ENCODE peak calls at places on chromosomes 5 and 9, in ten cellular contexts. I is CD4-positive, alpha-beta T cell; C is OCI-LY7; S is AG09309; B is MCF 10A; T is fibroblast of mammary gland; E is stomach; Y is SK-N-SH; D is body of pancreas; J is upper lobe of left lung. F is an unnamed sample.

GRCh38 chr5:142202282-142202681 is 93.7 kb downstream of the NDFIP1 start:
- DNase-seq in J (no peak), C (no peak), D (no peak), S (no peak), T (peak), I (no peak), B (peak), E (no peak), Y (no peak), F (peak)

GRCh38 chr9:111036068-111036789 is 2.0 kb downstream of the LPAR1 start:
- DNase-seq in E (peak), I (no peak), J (peak), C (no peak), Y (peak), B (no peak), D (peak), T (peak), S (no peak), F (peak)

GRCh38 chr9:76586555-76587314 is 127.8 kb downstream of the GCNT1 start:
- DNase-seq in J (no peak), D (no peak), E (no peak), T (no peak), C (no peak), S (no peak), I (no peak), Y (no peak), B (no peak), F (no peak)

GRCh38 chr9:18891946-18892670 is 140.9 kb downstream of the SAXO1 start:
- DNase-seq in B (no peak), E (no peak), Y (no peak), D (no peak), I (no peak), T (no peak), S (no peak), J (peak), C (no peak), F (no peak)

GRCh38 chr5:133859073-133859472 is 109.4 kb downstream of the C5orf15 start:
- DNase-seq in E (peak), C (no peak), S (no peak), T (no peak), I (no peak), Y (no peak), B (no peak), J (no peak), D (no peak), F (no peak)

GRCh38 chr5:95446009-95446408 is 54.8 kb downstream of the FAM81B start:
- DNase-seq in C (no peak), D (no peak), E (no peak), I (no peak), T (peak), B (peak), S (peak), Y (no peak), J (no peak), F (peak)

GRCh38 chr9:97958812-97959511 is 21.0 kb upstream of the HEMGN start:
- DNase-seq in Y (no peak), E (no peak), J (no peak), B (no peak), S (peak), I (no peak), C (no peak), T (peak), D (no peak), F (peak)

GRCh38 chr5:124154714-124155113 is 591.7 kb downstream of the ZNF608 start:
- DNase-seq in E (no peak), B (no peak), J (no peak), S (no peak), Y (no peak), I (no peak), T (no peak), D (no peak), C (peak), F (no peak)

DNA sequence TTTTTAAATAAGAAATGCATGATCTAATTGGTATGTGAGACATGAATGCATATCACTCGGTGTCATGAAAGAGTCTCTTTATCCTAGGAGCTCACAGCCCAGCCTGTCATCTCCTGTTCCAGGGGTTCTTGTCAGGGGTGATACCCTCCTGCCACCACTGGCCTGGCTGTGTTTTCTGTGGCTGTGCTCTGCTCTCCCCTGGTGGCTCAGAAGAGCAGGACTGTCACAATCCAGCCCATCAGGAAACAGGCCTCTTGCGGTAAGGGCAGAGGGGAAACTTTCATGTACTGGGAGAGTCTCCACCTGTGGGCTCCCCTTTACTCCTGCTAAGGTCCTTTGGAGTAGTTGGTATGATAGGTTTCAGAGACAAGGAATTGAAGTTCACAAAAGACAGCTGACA is 240.2 kb upstream of the GLRA1 start:
- DNase-seq in S (no peak), E (no peak), D (no peak), C (no peak), J (no peak), Y (no peak), B (no peak), T (no peak), I (no peak), F (no peak)
- TF ChIP-seq CTCF in S (no peak), E (no peak), D (no peak), C (no peak), J (no peak), Y (no peak), B (no peak), T (no peak), I (no peak), F (no peak)

GRCh38 chr9:26502311-26502710 is 390.3 kb downstream of the CAAP1 start:
- DNase-seq in Y (no peak), J (no peak), C (no peak), S (no peak), B (peak), I (no peak), D (no peak), E (no peak), T (no peak), F (no peak)
- TF ChIP-seq CTCF in Y (no peak), J (no peak), C (no peak), S (no peak), B (no peak), I (no peak), D (no peak), E (no peak), T (no peak), F (no peak)

DNA sequence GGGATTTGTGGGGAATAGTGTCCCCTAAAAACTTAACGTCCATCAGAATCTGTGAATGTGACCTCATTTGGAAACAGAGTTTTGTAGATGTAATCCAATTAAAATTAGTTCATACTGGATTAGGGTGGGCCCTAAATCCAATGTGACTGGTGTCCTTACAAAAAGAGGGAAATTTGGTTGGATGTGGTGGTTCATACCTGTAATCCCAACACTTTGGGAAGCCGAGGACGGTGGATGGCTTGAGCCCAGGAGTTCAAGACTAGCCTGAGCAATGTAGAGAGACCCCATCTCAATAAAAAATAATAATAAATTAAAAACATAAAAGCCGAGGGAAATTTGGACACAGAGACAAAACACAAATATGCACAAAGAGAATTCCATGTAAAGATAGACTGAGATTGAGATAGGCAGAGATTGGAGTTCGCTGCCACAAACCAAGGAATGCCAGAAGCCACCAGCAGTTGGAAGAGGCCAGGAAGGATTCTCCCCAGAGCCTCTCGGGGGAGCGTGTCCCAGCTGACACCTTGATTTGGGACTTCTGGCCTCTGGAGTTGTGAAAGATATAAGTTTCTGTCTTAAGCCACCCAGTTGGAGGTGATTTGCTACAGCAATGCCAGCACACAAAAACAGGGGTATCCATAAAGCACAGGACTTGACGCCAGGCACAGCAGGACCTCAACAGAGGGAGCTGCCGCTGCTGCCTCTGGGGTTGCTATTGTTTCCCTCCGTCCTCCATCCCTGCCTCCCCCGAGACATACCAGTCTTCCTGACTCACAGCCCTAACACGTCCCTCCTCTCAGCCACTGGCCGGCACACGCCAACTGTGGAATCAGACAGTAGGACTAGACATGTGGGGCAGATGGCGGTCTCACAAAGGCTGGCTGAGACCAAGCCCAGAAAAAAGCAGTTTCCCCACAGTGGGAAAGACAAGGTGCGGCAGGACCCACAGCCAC is 73.8 kb upstream of the IL17B start:
- DNase-seq in D (no peak), E (no peak), Y (no peak), S (peak), T (peak), C (no peak), I (no peak), B (peak), J (no peak), F (peak)
- TF ChIP-seq CTCF in D (no peak), E (peak), Y (no peak), S (peak), T (no peak), C (no peak), I (no peak), B (no peak), J (no peak), F (no peak)

GRCh38 chr5:3512291-3512690 is 83.3 kb upstream of the IRX1 start:
- DNase-seq in J (no peak), E (no peak), S (no peak), B (no peak), I (no peak), D (no peak), Y (no peak), T (no peak), C (no peak), F (no peak)

GRCh38 chr5:3510642-3511041 is 85.0 kb upstream of the IRX1 start:
- DNase-seq in Y (no peak), C (no peak), B (no peak), I (no peak), T (no peak), D (no peak), E (no peak), J (no peak), S (no peak), F (no peak)

GRCh38 chr5:3511774-3512173 is 83.9 kb upstream of the IRX1 start:
- DNase-seq in Y (no peak), S (no peak), T (no peak), E (no peak), C (no peak), I (no peak), B (no peak), D (no peak), J (no peak), F (no peak)

DNA sequence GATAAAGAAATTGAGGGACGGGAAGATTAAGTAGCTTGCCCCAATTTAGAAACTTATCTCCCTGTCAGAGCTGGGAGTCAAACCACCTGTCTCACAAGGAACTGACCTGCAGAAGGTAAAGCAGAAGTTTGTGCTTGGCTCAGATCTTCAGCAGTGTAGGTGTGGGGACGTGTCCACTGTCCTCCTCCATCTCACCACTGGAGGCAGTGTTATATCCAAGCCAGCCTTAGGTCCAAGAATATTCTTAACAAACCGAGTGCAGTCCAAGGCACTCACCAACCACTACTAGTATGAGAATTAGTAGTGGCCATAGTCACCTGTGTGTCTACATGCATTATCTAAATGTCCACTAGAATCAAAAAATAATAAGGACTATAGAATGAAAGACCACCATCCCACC is 86.3 kb upstream of the IRX1 start:
- DNase-seq in C (no peak), Y (peak), E (no peak), D (no peak), I (no peak), S (no peak), B (peak), J (no peak), T (no peak), F (no peak)
- TF ChIP-seq CTCF in C (peak), Y (peak), E (no peak), D (no peak), I (no peak), S (no peak), B (no peak), J (no peak), T (no peak), F (no peak)

GRCh38 chr9:127398715-127399400 is 1.9 kb downstream of the SLC2A8 start:
- DNase-seq in I (no peak), S (no peak), J (peak), T (no peak), C (no peak), Y (no peak), D (no peak), B (no peak), E (no peak), F (no peak)

GRCh38 chr9:127395491-127396252 is 1.3 kb upstream of the SLC2A8 start:
- DNase-seq in Y (no peak), T (no peak), E (no peak), B (no peak), C (no peak), I (no peak), S (no peak), J (no peak), D (no peak), F (no peak)

GRCh38 chr9:127396253-127396807 is 639 bp upstream of the SLC2A8 start:
- DNase-seq in D (no peak), Y (no peak), S (no peak), J (no peak), B (no peak), I (no peak), E (no peak), C (no peak), T (no peak), F (no peak)

GRCh38 chr9:127397722-127398647 is 1.0 kb downstream of the SLC2A8 start:
- DNase-seq in Y (peak), B (peak), T (peak), S (no peak), I (no peak), J (peak), D (peak), E (peak), C (peak), F (peak)

GRCh38 chr9:127396808-127397721 is at the start of gene SLC2A8:
- DNase-seq in I (peak), T (peak), C (peak), D (peak), Y (peak), E (peak), B (peak), S (peak), J (peak), F (peak)
- TF ChIP-seq CTCF in I (peak), T (no peak), C (no peak), D (peak), Y (peak), E (no peak), B (peak), S (peak), J (peak), F (peak)

GRCh38 chr5:171337207-171337562 is 28.1 kb downstream of the TLX3 start:
- DNase-seq in S (no peak), T (no peak), C (no peak), E (no peak), J (no peak), D (no peak), B (no peak), I (no peak), Y (no peak), F (no peak)

GRCh38 chr5:171340491-171340890 is 31.4 kb downstream of the TLX3 start:
- DNase-seq in C (no peak), S (no peak), I (no peak), B (no peak), D (no peak), T (no peak), J (no peak), Y (no peak), E (no peak), F (no peak)

GRCh38 chr5:171340042-171340441 is 31.0 kb downstream of the TLX3 start:
- DNase-seq in Y (no peak), E (no peak), S (no peak), C (no peak), B (no peak), J (no peak), I (no peak), D (no peak), T (no peak), F (no peak)

GRCh38 chr5:171344936-171345608 is 36.0 kb downstream of the TLX3 start:
- DNase-seq in S (no peak), I (no peak), B (no peak), E (no peak), Y (no peak), D (no peak), C (no peak), T (no peak), J (no peak), F (no peak)

GRCh38 chr5:171342362-171343111 is 33.5 kb downstream of the TLX3 start:
- DNase-seq in E (peak), T (peak), I (no peak), D (peak), J (peak), S (peak), B (peak), C (peak), Y (peak), F (peak)
- TF ChIP-seq CTCF in E (peak), T (peak), I (peak), D (peak), J (peak), S (peak), B (peak), C (peak), Y (peak), F (peak)

DNA sequence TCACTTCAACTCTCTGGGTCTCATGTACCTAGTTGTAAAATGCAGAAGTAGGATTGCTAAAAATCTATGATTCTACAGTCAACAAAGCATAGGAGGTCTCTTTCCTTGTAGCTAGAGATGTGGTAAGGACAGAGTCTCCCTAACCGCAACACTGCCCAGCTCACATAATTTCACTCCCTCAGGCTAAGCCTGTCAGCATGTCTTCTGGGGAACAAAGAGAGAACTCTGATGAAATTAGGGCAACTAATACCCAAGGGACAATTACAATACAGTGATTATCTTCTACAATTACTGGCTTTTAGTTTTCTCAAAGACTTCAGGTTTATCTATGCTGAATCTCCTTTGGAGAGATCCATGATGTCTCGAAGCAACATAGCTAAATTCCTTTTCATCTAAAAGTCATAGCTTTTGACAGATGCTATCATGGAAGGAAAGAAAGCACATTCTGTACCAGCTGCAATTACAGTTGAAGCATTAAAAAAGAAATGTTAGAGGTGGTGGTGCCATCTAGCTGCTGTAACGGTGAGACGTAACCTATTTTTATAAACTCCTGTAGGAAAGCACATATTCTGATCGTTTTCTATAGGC is 141.1 kb upstream of the TARS1 start:
- DNase-seq in B (peak), D (no peak), C (peak), S (no peak), T (peak), I (no peak), J (no peak), Y (peak), E (no peak), F (peak)
- TF ChIP-seq CTCF in B (peak), D (peak), C (peak), S (peak), T (peak), I (no peak), J (no peak), Y (peak), E (peak), F (peak)